ENCODE peak calls at places on chromosomes 1 and 21, in four cellular contexts. One of them, this sample, is unnamed.
A peak's percentile ranks its signal among the peaks of the same experiment; 100 is the strongest.

GRCh38 chr21:32256873-32257620 is 21.8 kb downstream of the MIS18A start:
- DNase-seq in psoas muscle: peak; percentile 70
- DNase-seq in MM.1S: no peak
- DNase-seq in small intestine: peak; percentile 8
- DNase-seq in this sample: peak; percentile 6

GRCh38 chr1:165367375-165367993 is 11.0 kb upstream of the LMX1A start:
- DNase-seq in psoas muscle: peak; percentile 79
- DNase-seq in MM.1S: peak; percentile 81
- DNase-seq in small intestine: peak; percentile 62
- DNase-seq in this sample: peak; percentile 78

GRCh38 chr1:202235856-202236837 is 42.5 kb downstream of the LGR6 start:
- DNase-seq in psoas muscle: peak; percentile 53
- DNase-seq in MM.1S: peak; percentile 63
- DNase-seq in small intestine: peak; percentile 71
- DNase-seq in this sample: peak; percentile 70

GRCh38 chr1:238660849-238661248 is 725.5 kb upstream of the CHRM3 start:
- DNase-seq in psoas muscle: no peak
- DNase-seq in MM.1S: no peak
- DNase-seq in small intestine: no peak
- DNase-seq in this sample: no peak

GRCh38 chr1:159957824-159958268 is 3.8 kb upstream of the SLAMF9 start:
- DNase-seq in psoas muscle: no peak
- DNase-seq in MM.1S: no peak
- DNase-seq in small intestine: peak; percentile 49
- DNase-seq in this sample: no peak

GRCh38 chr1:30550365-30551220 is 172.8 kb downstream of the MATN1 start:
- DNase-seq in psoas muscle: no peak
- DNase-seq in MM.1S: no peak
- DNase-seq in small intestine: no peak
- DNase-seq in this sample: no peak

GRCh38 chr1:244337839-244338238 is 113.9 kb downstream of the ADSS2 start:
- DNase-seq in psoas muscle: no peak
- DNase-seq in MM.1S: no peak
- DNase-seq in small intestine: no peak
- DNase-seq in this sample: no peak

GRCh38 chr1:214573386-214574358 is 22.3 kb upstream of the PTPN14 start:
- DNase-seq in psoas muscle: no peak
- DNase-seq in MM.1S: no peak
- DNase-seq in small intestine: no peak
- DNase-seq in this sample: no peak

GRCh38 chr1:157551694-157552693 is at the start of gene FCRL5:
- DNase-seq in psoas muscle: no peak
- DNase-seq in MM.1S: peak; percentile 57
- DNase-seq in small intestine: no peak
- DNase-seq in this sample: no peak

GRCh38 chr1:113046569-113046968 is 26.4 kb upstream of the LRIG2 start:
- DNase-seq in psoas muscle: no peak
- DNase-seq in MM.1S: no peak
- DNase-seq in small intestine: peak; percentile 44
- DNase-seq in this sample: peak; percentile 9

GRCh38 chr21:35203093-35204021 is 154.3 kb upstream of the RUNX1 start:
- DNase-seq in psoas muscle: peak; percentile 43
- DNase-seq in MM.1S: no peak
- DNase-seq in small intestine: no peak
- DNase-seq in this sample: no peak

GRCh38 chr21:35202431-35202830 is 153.3 kb upstream of the RUNX1 start:
- DNase-seq in psoas muscle: no peak
- DNase-seq in MM.1S: no peak
- DNase-seq in small intestine: no peak
- DNase-seq in this sample: no peak

GRCh38 chr21:35206141-35207125 is 157.3 kb upstream of the RUNX1 start:
- DNase-seq in psoas muscle: peak; percentile 36
- DNase-seq in MM.1S: peak; percentile 77
- DNase-seq in small intestine: no peak
- DNase-seq in this sample: peak; percentile 29

GRCh38 chr21:35204850-35205564 is 155.9 kb upstream of the RUNX1 start:
- DNase-seq in psoas muscle: peak; percentile 72
- DNase-seq in MM.1S: no peak
- DNase-seq in small intestine: no peak
- DNase-seq in this sample: no peak

DNA sequence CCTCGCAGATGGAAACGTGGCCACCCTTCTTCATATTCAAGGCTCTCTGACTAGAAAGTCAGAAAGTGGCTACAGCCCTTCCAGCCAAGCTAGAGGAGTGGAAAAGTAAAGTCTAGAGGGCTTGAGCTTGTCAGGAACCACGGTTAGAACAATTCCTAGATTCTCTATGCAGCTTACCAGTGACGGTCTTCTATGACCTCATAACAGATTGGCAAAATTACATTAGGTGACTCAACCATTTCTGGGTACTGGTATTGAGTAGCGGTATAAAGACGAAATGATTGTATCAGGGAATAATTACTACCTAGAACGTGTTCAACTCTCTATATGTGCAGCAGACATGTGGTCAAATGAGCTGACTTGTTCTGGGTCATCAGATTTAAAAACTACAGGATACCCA is 155.0 kb upstream of the RUNX1 start:
- DNase-seq in psoas muscle: no peak
- DNase-seq in MM.1S: no peak
- DNase-seq in small intestine: no peak
- DNase-seq in this sample: no peak
- H3K4me3 ChIP-seq in psoas muscle: no peak overlapping the region
- H3K4me3 ChIP-seq in MM.1S: no peak overlapping the region
- H3K4me3 ChIP-seq in small intestine: no peak overlapping the region
- H3K4me3 ChIP-seq in this sample: no peak overlapping the region

DNA sequence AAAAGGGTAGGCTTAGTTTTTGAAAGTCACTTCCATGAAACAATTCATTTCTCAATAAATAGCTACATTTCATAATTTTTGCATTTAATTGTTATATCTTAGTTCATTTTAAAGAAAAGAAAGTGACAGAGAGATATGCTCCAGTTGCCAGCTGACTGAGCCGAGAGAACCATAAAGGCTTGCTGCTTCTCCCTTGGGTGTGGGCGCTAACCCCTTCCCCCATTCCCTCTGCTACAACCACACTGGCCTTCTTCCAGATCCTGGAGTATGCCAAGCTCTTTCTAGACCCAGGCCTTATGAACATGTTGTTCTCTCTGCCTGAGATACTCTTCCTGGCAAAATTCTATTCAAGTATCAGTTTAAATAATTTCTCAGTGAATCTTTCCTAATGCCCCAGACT is 12.3 kb downstream of the SORT1 start:
- DNase-seq in psoas muscle: no peak
- DNase-seq in MM.1S: no peak
- DNase-seq in small intestine: no peak
- DNase-seq in this sample: no peak
- H3K4me3 ChIP-seq in psoas muscle: peak overlapping the region; percentile 23
- H3K4me3 ChIP-seq in MM.1S: no peak overlapping the region
- H3K4me3 ChIP-seq in small intestine: no peak overlapping the region
- H3K4me3 ChIP-seq in this sample: no peak overlapping the region

GRCh38 chr21:39633043-39633442 is 20.3 kb downstream of the B3GALT5 start:
- DNase-seq in psoas muscle: no peak
- DNase-seq in MM.1S: no peak
- DNase-seq in small intestine: peak; percentile 81
- DNase-seq in this sample: no peak
- H3K4me3 ChIP-seq in psoas muscle: no peak overlapping the region
- H3K4me3 ChIP-seq in MM.1S: no peak overlapping the region
- H3K4me3 ChIP-seq in small intestine: no peak overlapping the region
- H3K4me3 ChIP-seq in this sample: no peak overlapping the region

GRCh38 chr1:182965096-182965495 is 12.1 kb upstream of the SHCBP1L start:
- DNase-seq in psoas muscle: no peak
- DNase-seq in MM.1S: no peak
- DNase-seq in small intestine: no peak
- DNase-seq in this sample: no peak

GRCh38 chr1:182965861-182966260 is 12.9 kb upstream of the SHCBP1L start:
- DNase-seq in psoas muscle: no peak
- DNase-seq in MM.1S: no peak
- DNase-seq in small intestine: no peak
- DNase-seq in this sample: no peak

GRCh38 chr1:182960046-182960445 is 7.1 kb upstream of the SHCBP1L start:
- DNase-seq in psoas muscle: no peak
- DNase-seq in MM.1S: no peak
- DNase-seq in small intestine: no peak
- DNase-seq in this sample: no peak

GRCh38 chr1:182957902-182958395 is 5.0 kb upstream of the SHCBP1L start:
- DNase-seq in psoas muscle: no peak
- DNase-seq in MM.1S: no peak
- DNase-seq in small intestine: no peak
- DNase-seq in this sample: no peak

GRCh38 chr1:182962554-182963115 is 9.7 kb upstream of the SHCBP1L start:
- DNase-seq in psoas muscle: peak; percentile 77
- DNase-seq in MM.1S: peak; percentile 95
- DNase-seq in small intestine: peak; percentile 79
- DNase-seq in this sample: peak; percentile 92
- H3K4me3 ChIP-seq in psoas muscle: peak overlapping the region; percentile 53
- H3K4me3 ChIP-seq in MM.1S: peak overlapping the region; percentile 60
- H3K4me3 ChIP-seq in small intestine: no peak overlapping the region
- H3K4me3 ChIP-seq in this sample: peak overlapping the region; percentile 51

DNA sequence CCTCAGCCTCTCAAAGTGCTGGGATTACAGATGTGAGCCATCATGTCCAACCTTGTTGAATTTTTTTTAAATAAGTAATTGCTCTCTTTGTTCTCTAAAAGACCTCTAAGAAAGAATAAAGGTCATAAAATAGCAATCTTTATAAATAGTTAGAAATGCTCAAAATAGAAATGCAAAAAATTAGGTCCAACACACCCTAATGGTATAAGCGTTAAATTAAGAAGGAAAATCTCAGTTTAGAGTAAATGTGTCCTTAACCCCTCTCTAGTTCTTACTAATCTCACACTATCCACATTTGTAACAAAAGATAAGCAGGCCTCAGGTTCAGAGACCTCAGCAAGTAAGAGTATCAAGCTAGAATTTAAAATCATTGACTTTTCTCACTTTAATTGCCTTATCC is 38.3 kb upstream of the GLIS1 start:
- DNase-seq in psoas muscle: no peak
- DNase-seq in MM.1S: no peak
- DNase-seq in small intestine: no peak
- DNase-seq in this sample: no peak
- H3K4me3 ChIP-seq in psoas muscle: no peak overlapping the region
- H3K4me3 ChIP-seq in MM.1S: no peak overlapping the region
- H3K4me3 ChIP-seq in small intestine: no peak overlapping the region
- H3K4me3 ChIP-seq in this sample: no peak overlapping the region

This sample was measured in GM12865.